ENCODE peak calls at places on chromosomes 16 and 17, in eight cellular contexts. C is COR-L47, A is Calu3, Y is Daoy, L is HFFc6, D is C1 segment of cervical spinal cord, F is heart left ventricle, R is BJ. S is an unnamed sample.
A peak's percentile ranks its signal among the peaks of the same experiment; 100 is the strongest.

GRCh38 chr16:23678430-23679273 is at the start of gene PLK1:
- DNase-seq in F (peak; percentile 65), D (peak; percentile 40), A (peak; percentile 92), R (peak; percentile 35), C (peak; percentile 81), L (peak; percentile 82), Y (peak; percentile 88), S (peak; percentile 96)

GRCh38 chr16:81524382-81524781 is 79.8 kb downstream of the CMIP start:
- DNase-seq in R (no peak), D (no peak), Y (no peak), L (no peak), A (no peak), F (no peak), C (no peak), S (no peak)

GRCh38 chr16:50901062-50901461 is 159.2 kb downstream of the CYLD start:
- DNase-seq in D (no peak), C (no peak), R (no peak), L (no peak), A (no peak), F (no peak), Y (no peak), S (no peak)

GRCh38 chr17:35299108-35299507 is 56.2 kb downstream of the SLFN5 start:
- DNase-seq in F (no peak), D (no peak), L (no peak), Y (no peak), C (no peak), R (no peak), A (peak; percentile 87), S (no peak)

GRCh38 chr17:64306850-64307463 is 43.9 kb upstream of the TEX2 start:
- DNase-seq in R (no peak), D (peak; percentile 6), Y (peak; percentile 72), A (peak; percentile 59), L (peak; percentile 50), C (peak; percentile 27), F (peak; percentile 60), S (peak; percentile 85)

GRCh38 chr17:69717214-69717613 is 302.7 kb downstream of the MAP2K6 start:
- DNase-seq in D (no peak), F (no peak), R (no peak), L (no peak), C (no peak), Y (no peak), A (no peak), S (no peak)

GRCh38 chr16:16005725-16006124 is 56.3 kb downstream of the ABCC1 start:
- DNase-seq in F (no peak), R (no peak), C (no peak), A (no peak), Y (no peak), D (no peak), L (no peak), S (no peak)

GRCh38 chr17:83131268-83132011 is 52.0 kb downstream of the METRNL start:
- DNase-seq in A (no peak), R (no peak), F (peak; percentile 9), L (no peak), D (no peak), C (no peak), Y (no peak), S (no peak)

GRCh38 chr17:47837401-47838039 is 3.6 kb downstream of the SCRN2 start:
- DNase-seq in F (no peak), L (no peak), Y (peak; percentile 83), A (no peak), C (no peak), R (no peak), D (no peak), S (no peak)